ENCODE peak calls at places on chromosomes 5 and 9, in nine cellular contexts. W is cardiac muscle cell, R is sigmoid colon, Y is tibial artery, K is ovary, O is transverse colon, U is heart left ventricle, T is neural progenitor cell, G is adrenal gland. C is an unnamed sample. For H3K4me1, the result is how much of the 10 kb centered on the place peaks cover.

GRCh38 chr5:159667286-159667685 is 249.0 kb upstream of the ADRA1B start:
- DNase-seq in G (no peak), T (no peak), Y (no peak), O (no peak), K (no peak), W (no peak), U (no peak), R (no peak), C (no peak)

GRCh38 chr5:137602721-137603273 is 103.7 kb upstream of the SPOCK1 start:
- DNase-seq in U (no peak), Y (no peak), R (no peak), W (no peak), G (no peak), K (no peak), O (no peak), T (no peak), C (no peak)

GRCh38 chr5:63154480-63155309 is 576.1 kb downstream of the LRRC70 start:
- DNase-seq in R (no peak), T (no peak), Y (no peak), G (no peak), U (no peak), W (no peak), K (no peak), O (no peak), C (no peak)

GRCh38 chr9:118961857-118962256 is 407.4 kb downstream of the BRINP1 start:
- DNase-seq in K (no peak), R (no peak), T (peak), W (peak), Y (no peak), O (no peak), G (peak), U (no peak), C (no peak)

GRCh38 chr5:124888622-124889521 is 142.4 kb upstream of the ZNF608 start:
- DNase-seq in U (no peak), W (no peak), G (no peak), K (no peak), T (peak), Y (no peak), O (no peak), R (no peak), C (no peak)

GRCh38 chr9:120926397-120926928 is at the start of gene TRAF1:
- DNase-seq in Y (no peak), K (no peak), G (no peak), U (no peak), O (no peak), T (no peak), W (no peak), R (peak), C (no peak)

GRCh38 chr9:114172981-114173833 is 17.9 kb downstream of the COL27A1 start:
- DNase-seq in Y (no peak), U (peak), R (peak), G (peak), K (peak), T (no peak), O (no peak), W (no peak), C (no peak)

GRCh38 chr5:175814676-175815075 is 56.7 kb upstream of the CPLX2 start:
- DNase-seq in W (no peak), R (no peak), G (peak), Y (no peak), O (no peak), U (no peak), T (no peak), K (no peak), C (peak)

GRCh38 chr5:177539411-177539810 is 15.0 kb downstream of the FAM193B start:
- DNase-seq in R (no peak), W (no peak), K (no peak), G (peak), Y (peak), U (no peak), O (no peak), T (no peak), C (no peak)

GRCh38 chr5:142016576-142016975 is 3.7 kb upstream of the GNPDA1 start:
- DNase-seq in R (no peak), W (no peak), Y (no peak), G (no peak), T (no peak), K (no peak), U (no peak), O (no peak), C (no peak)

GRCh38 chr9:95297760-95298159 is 19.7 kb downstream of the FANCC start:
- DNase-seq in O (no peak), R (no peak), T (no peak), Y (no peak), W (no peak), G (no peak), K (no peak), U (no peak), C (no peak)

GRCh38 chr5:134267366-134268018 is 41.6 kb upstream of the PPP2CA start:
- DNase-seq in U (no peak), W (no peak), T (no peak), Y (no peak), G (no peak), O (no peak), K (no peak), R (no peak), C (no peak)

GRCh38 chr5:37771731-37772130 is 68.1 kb downstream of the GDNF start:
- DNase-seq in O (no peak), K (no peak), T (no peak), W (no peak), U (no peak), R (no peak), Y (no peak), G (no peak), C (no peak)

GRCh38 chr5:138686668-138687067 is 66.6 kb upstream of the CTNNA1 start:
- DNase-seq in R (no peak), G (no peak), Y (no peak), U (no peak), W (no peak), T (no peak), O (no peak), K (no peak), C (no peak)

GRCh38 chr5:113680534-113680933 is 167.0 kb downstream of the YTHDC2 start:
- DNase-seq in U (no peak), W (no peak), O (no peak), R (no peak), T (no peak), Y (no peak), K (no peak), G (no peak), C (no peak)

GRCh38 chr5:137289856-137290255 is 209.3 kb downstream of the SPOCK1 start:
- DNase-seq in K (no peak), R (no peak), Y (no peak), W (no peak), T (no peak), O (no peak), G (no peak), U (no peak), C (no peak)

GRCh38 chr5:103804714-103805113 is 242.1 kb upstream of the NUDT12 start:
- DNase-seq in G (no peak), T (no peak), Y (no peak), K (no peak), O (no peak), W (no peak), U (no peak), R (no peak), C (no peak)

GRCh38 chr5:35319231-35320002 is 89.1 kb upstream of the PRLR start:
- DNase-seq in T (no peak), O (peak), K (no peak), W (no peak), U (peak), G (peak), R (peak), Y (peak), C (peak)

GRCh38 chr9:105694848-105695581 is 674 bp downstream of the TMEM38B start:
- DNase-seq in G (peak), K (peak), R (peak), U (peak), Y (peak), O (peak), T (peak), W (peak), C (peak)

GRCh38 chr5:68033961-68034581 is 181.5 kb upstream of the PIK3R1 start:
- DNase-seq in R (no peak), K (peak), G (peak), T (no peak), Y (peak), W (peak), U (peak), O (peak), C (no peak)

GRCh38 chr5:172623313-172623980 is 17.6 kb upstream of the NEURL1B start:
- DNase-seq in T (no peak), W (no peak), R (no peak), U (no peak), K (no peak), Y (no peak), G (no peak), O (no peak), C (no peak)

GRCh38 chr5:33936381-33937016 is at the start of gene RXFP3:
- DNase-seq in G (peak), Y (no peak), T (no peak), R (no peak), U (no peak), O (no peak), W (peak), K (no peak), C (peak)

GRCh38 chr5:134101686-134102439 is 12.6 kb upstream of the TCF7 start:
- DNase-seq in K (peak), W (peak), R (peak), O (peak), T (peak), G (peak), U (no peak), Y (no peak), C (peak)

GRCh38 chr9:77003366-77003765 is 16.1 kb upstream of the FOXB2 start:
- DNase-seq in Y (no peak), T (no peak), O (no peak), U (no peak), G (no peak), K (no peak), W (no peak), R (no peak), C (no peak)

GRCh38 chr9:93186151-93186715 is 2.3 kb downstream of the WNK2 start:
- DNase-seq in T (no peak), K (no peak), U (no peak), G (no peak), Y (no peak), W (no peak), R (no peak), O (no peak), C (no peak)

GRCh38 chr5:171310816-171311697 is 2.0 kb downstream of the TLX3 start:
- DNase-seq in O (no peak), W (peak), T (peak), Y (no peak), R (no peak), U (no peak), G (no peak), K (no peak), C (no peak)

GRCh38 chr5:130243641-130244040 is 339.4 kb downstream of the CHSY3 start:
- DNase-seq in G (no peak), K (no peak), U (no peak), T (peak), O (no peak), R (no peak), Y (no peak), W (no peak), C (no peak)

DNA sequence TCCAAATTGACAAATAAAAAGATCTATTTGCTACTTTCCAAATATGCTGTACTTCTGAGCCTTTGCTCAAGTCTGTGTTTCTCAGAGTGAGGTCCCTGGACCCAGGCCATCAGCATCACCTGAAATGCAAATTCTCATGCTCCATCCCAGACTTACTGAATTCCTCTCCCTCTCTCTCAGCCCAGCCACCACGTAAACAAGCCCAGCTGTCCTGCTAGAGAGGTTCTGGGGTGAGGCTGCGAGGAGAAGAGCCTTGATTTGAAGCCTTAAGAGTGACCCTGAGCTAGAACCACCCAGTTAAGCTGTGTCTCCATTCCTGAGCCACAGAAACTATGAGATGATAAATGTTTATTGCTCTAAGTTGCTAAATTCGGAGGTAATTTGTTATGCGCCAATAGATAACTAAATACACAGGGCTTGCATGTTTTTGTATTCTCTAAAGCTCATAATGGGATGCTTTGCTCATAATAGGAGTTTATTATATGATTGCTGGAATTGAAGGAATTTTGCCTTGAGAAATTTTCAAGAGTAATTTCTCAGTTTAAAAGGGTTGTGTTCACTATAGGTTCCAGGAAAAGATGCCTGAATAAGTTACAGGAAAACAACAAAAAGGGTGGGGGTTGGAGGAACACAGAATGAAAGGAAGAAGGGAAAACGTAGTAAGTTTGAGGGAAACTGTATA is 98.9 kb upstream of the SPATA31D4 start:
- DNase-seq in Y (no peak), T (no peak), O (peak), K (no peak), W (no peak), G (peak), U (no peak), R (no peak), C (no peak)
- H3K4me1 ChIP-seq in Y (under half), T (under half), O (under half), K (under half), W (under half), G (under half), U (under half), R (under half), C (under half)

GRCh38 chr5:143016777-143017374 is 246.7 kb downstream of the ARHGAP26 start:
- DNase-seq in G (peak), O (peak), R (no peak), Y (peak), K (no peak), T (peak), W (peak), U (no peak), C (no peak)
- TF ChIP-seq CTCF in G (peak), O (peak), R (no peak), Y (peak), K (no peak), T (peak), W (peak), U (peak), C (peak)

DNA sequence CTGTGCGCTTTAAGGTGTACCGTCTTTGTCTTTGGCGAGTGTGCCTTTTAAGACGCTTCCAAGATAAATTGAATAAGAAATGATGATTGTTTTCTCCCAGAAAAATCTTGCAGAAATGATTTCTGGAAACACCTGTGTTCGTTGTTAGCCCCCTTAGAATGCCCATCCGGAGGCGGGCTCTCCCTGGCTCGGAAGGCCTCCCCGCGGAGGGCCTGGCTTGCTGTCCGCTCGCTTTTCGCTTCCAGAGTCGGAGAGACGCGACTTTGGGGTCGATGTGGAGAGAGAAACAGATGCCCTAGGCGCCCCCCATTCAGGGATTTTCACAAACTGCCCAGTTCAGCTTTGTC is 23.9 kb downstream of the LECT2 start:
- DNase-seq in K (no peak), R (no peak), U (no peak), Y (no peak), G (no peak), T (peak), O (no peak), W (no peak), C (no peak)
- H3K27ac ChIP-seq in K (no peak), R (no peak), U (no peak), Y (no peak), G (no peak), T (no peak), O (no peak), W (no peak), C (no peak)

GRCh38 chr5:168874713-168875380 is 295.7 kb upstream of the PANK3 start:
- DNase-seq in W (no peak), K (no peak), G (no peak), T (peak), U (no peak), O (no peak), R (no peak), Y (no peak), C (no peak)

GRCh38 chr5:168876419-168876818 is 297.3 kb upstream of the PANK3 start:
- DNase-seq in K (no peak), W (no peak), O (no peak), T (no peak), G (no peak), U (no peak), R (no peak), Y (no peak), C (no peak)

GRCh38 chr5:168878121-168878520 is 299.0 kb upstream of the PANK3 start:
- DNase-seq in G (no peak), T (no peak), U (no peak), W (no peak), O (no peak), R (no peak), K (no peak), Y (no peak), C (no peak)

GRCh38 chr5:168875839-168876238 is 296.7 kb upstream of the PANK3 start:
- DNase-seq in Y (no peak), W (peak), U (no peak), R (no peak), K (no peak), T (no peak), O (no peak), G (no peak), C (no peak)

GRCh38 chr5:168877132-168877895 is 298.1 kb upstream of the PANK3 start:
- DNase-seq in U (no peak), O (no peak), K (no peak), G (no peak), W (no peak), R (no peak), T (peak), Y (no peak), C (no peak)
- H3K4me1 ChIP-seq in U (under half), O (under half), K (under half), G (under half), W (half or more), R (under half), T (under half), Y (under half), C (under half)

DNA sequence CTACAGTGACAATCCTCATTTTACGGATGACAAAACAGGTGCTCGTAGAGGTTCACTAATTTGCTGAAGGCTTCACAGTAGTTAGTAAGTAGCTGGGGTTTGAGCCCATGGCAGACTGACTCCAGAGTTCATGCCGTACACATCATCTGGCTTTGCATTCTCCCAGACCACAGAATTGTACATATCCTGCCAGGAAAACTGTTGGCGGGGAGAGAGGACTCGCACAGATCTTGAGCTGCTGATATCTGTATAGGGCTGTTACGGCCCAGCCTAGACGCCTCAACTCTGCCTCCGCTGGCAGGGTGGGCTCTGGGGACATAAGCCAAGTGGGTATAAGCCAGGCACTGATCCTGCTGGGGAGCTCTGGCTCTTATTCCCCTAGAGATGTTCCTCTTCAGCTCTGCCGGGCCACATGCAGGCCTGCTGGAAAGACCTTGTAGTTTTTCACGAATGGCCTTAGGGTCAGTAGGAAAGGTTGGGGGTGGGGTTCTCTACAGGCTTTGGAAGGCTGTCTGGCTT is 16.3 kb downstream of the LARP1 start:
- DNase-seq in O (no peak), U (peak), W (peak), T (peak), R (peak), G (peak), K (peak), Y (peak), C (no peak)
- TF ChIP-seq CTCF in O (no peak), U (no peak), W (peak), T (peak), R (no peak), G (no peak), K (no peak), Y (no peak), C (no peak)

GRCh38 chr5:96067251-96067650 is 105.6 kb upstream of the ELL2 start:
- DNase-seq in U (no peak), T (no peak), W (no peak), G (no peak), K (no peak), R (no peak), O (no peak), Y (no peak), C (no peak)
- H3K27ac ChIP-seq in U (no peak), T (no peak), W (peak), G (no peak), K (no peak), R (no peak), O (no peak), Y (peak), C (no peak)

DNA sequence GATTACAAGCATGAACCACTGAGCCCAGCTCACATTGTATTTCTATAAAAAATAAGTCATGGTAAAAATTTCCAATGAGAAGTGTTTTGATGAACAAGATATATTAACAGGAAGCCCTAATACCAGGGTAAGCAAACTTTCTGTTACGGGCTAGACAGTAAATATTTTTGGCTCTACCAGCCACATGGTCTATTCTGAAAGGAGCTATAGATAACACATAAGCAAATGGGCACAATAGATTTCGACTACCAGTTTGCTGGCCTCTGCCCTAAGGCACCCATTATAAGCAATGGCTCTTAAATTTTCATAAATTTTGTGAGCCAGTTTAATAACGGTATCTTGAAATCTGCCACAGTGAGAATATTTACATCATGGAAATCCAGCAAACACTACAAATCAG is 8.1 kb downstream of the UBQLN1 start:
- DNase-seq in O (no peak), Y (no peak), G (no peak), U (no peak), K (no peak), T (no peak), R (no peak), W (no peak), C (no peak)
- H3K4me1 ChIP-seq in O (half or more), Y (under half), G (under half), U (half or more), K (under half), T (under half), R (half or more), W (under half), C (half or more)

C was measured in psoas muscle.